ENCODE peak calls at places on chromosomes 7 and 10, in eight cellular contexts. U, W, T, C, B, M, E and N are unnamed samples.

GRCh38 chr7:150949971-150950491 is 28.1 kb downstream of the KCNH2 start:
- DNase-seq in U (peak; percentile 60), W (no peak), T (no peak), C (no peak), B (no peak), M (peak; percentile 19), E (peak; percentile 68), N (peak; percentile 23)

GRCh38 chr7:30650455-30650854 is 31.8 kb downstream of the CRHR2 start:
- DNase-seq in U (no peak), W (no peak), T (peak; percentile 23), C (no peak), B (no peak), M (no peak), E (no peak), N (no peak)

GRCh38 chr10:132560248-132560731 is 22.7 kb downstream of the INPP5A start:
- DNase-seq in U (no peak), W (no peak), T (no peak), C (no peak), B (no peak), M (no peak), E (no peak), N (no peak)

GRCh38 chr7:22574756-22575517 is 74.9 kb upstream of the STEAP1B start:
- DNase-seq in U (no peak), W (no peak), T (no peak), C (no peak), B (no peak), M (no peak), E (no peak), N (no peak)

GRCh38 chr10:93461807-93462178 is 20.3 kb downstream of the MYOF start:
- DNase-seq in U (no peak), W (no peak), T (no peak), C (no peak), B (no peak), M (no peak), E (no peak), N (peak; percentile 18)

GRCh38 chr10:109889867-109890266 is 33.4 kb downstream of the XPNPEP1 start:
- DNase-seq in U (no peak), W (no peak), T (no peak), C (no peak), B (no peak), M (no peak), E (no peak), N (no peak)

GRCh38 chr7:158682456-158682855 is 22.1 kb downstream of the NCAPG2 start:
- DNase-seq in U (no peak), W (no peak), T (no peak), C (no peak), B (no peak), M (no peak), E (no peak), N (no peak)

GRCh38 chr7:146960747-146961416 is 844.3 kb downstream of the CNTNAP2 start:
- DNase-seq in U (peak; percentile 22), W (no peak), T (no peak), C (no peak), B (no peak), M (no peak), E (no peak), N (peak; percentile 23)

GRCh38 chr10:30822693-30823465 is 193.3 kb upstream of the LYZL2 start:
- DNase-seq in U (no peak), W (no peak), T (no peak), C (peak; percentile 40), B (no peak), M (no peak), E (no peak), N (no peak)

GRCh38 chr7:99199226-99199625 is 8.7 kb downstream of the KPNA7 start:
- DNase-seq in U (no peak), W (no peak), T (no peak), C (no peak), B (no peak), M (no peak), E (no peak), N (no peak)

GRCh38 chr7:137689761-137690160 is 157.0 kb downstream of the DGKI start:
- DNase-seq in U (no peak), W (no peak), T (no peak), C (no peak), B (no peak), M (no peak), E (no peak), N (no peak)

GRCh38 chr7:46153951-46154787 is 233.1 kb upstream of the IGFBP3 start:
- DNase-seq in U (no peak), W (no peak), T (peak; percentile 77), C (no peak), B (no peak), M (no peak), E (no peak), N (no peak)

GRCh38 chr7:113955157-113955556 is 36.3 kb upstream of the PPP1R3A start:
- DNase-seq in U (no peak), W (no peak), T (no peak), C (no peak), B (no peak), M (no peak), E (no peak), N (no peak)

GRCh38 chr7:113963356-113963755 is 44.5 kb upstream of the PPP1R3A start:
- DNase-seq in U (no peak), W (no peak), T (no peak), C (no peak), B (no peak), M (no peak), E (no peak), N (no peak)

DNA sequence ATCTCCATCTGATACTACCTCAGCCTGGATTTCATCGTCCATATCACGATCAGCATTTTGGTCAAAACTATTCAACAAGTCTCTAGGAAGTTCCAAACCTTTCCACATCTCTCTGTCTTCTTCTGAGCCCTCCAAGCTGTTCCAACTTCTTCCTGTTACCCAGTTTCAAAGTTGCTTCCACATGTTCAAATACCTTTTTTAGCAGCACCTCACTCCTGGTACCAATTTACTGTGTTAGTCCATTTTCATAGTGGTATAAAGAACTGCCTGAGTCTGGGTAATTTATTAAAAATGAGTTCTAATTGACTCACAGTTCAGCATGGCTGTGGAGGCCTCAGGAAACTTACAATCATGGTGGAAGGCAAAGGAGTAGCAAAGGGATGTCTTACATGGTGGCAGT is 41.1 kb upstream of the PPP1R3A start:
- DNase-seq in U (no peak), W (no peak), T (no peak), C (no peak), B (no peak), M (no peak), E (no peak), N (no peak)
- H3K27me3 ChIP-seq in U (no peaks in the 10 kb centered on the region), W (no peaks in the 10 kb centered on the region), T (no peaks in the 10 kb centered on the region), C (no peaks in the 10 kb centered on the region), B (no peaks in the 10 kb centered on the region), M (no peaks in the 10 kb centered on the region), E (no peaks in the 10 kb centered on the region), N (no peaks in the 10 kb centered on the region)

DNA sequence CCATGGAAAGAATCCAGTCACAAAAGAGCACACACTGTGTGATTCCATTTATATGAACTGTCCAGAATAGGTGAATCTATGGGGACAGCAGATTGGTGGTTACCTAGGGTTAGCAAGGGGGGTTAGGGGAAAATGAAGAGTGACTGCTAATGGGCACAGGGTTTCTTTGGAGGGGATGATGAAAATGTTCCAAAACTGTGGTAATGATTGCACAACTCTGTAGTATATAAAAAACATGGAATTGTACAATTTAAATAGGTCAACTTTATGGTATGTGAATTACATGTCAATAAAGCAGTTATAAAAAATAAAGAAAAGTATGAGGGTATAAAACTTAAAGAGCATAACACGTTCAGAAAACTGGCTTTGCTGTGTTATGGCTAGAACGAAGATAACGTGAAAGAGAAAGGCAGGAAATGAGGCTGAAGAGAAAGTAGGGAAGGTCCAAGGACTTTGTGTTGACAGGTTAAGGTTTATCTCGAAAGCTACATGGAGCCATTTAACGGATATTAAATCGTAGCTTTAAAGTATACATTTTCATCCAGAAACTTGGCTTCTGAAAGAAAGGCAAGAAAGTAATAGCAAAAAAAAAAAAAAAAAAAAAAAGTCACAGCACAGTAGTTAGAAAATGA is 26.4 kb upstream of the MSS51 start:
- DNase-seq in U (no peak), W (no peak), T (no peak), C (no peak), B (no peak), M (no peak), E (no peak), N (no peak)
- TF ChIP-seq CTCF in U (no peak), W (no peak), T (no peak), C (no peak), B (no peak), M (no peak), E (no peak), N (no peak)

GRCh38 chr7:27174077-27175004 is at the start of gene HOXA10:
- DNase-seq in U (no peak), W (no peak), T (peak; percentile 31), C (peak; percentile 85), B (no peak), M (no peak), E (no peak), N (no peak)
- H3K27me3 ChIP-seq in U (peaks cover 100% of the 10 kb centered on the region), W (no peaks in the 10 kb centered on the region), T (peaks cover 56% of the 10 kb centered on the region), C (peaks cover 7% of the 10 kb centered on the region), B (peaks cover 100% of the 10 kb centered on the region), M (peaks cover 100% of the 10 kb centered on the region), E (peaks cover 100% of the 10 kb centered on the region), N (peaks cover 100% of the 10 kb centered on the region)

DNA sequence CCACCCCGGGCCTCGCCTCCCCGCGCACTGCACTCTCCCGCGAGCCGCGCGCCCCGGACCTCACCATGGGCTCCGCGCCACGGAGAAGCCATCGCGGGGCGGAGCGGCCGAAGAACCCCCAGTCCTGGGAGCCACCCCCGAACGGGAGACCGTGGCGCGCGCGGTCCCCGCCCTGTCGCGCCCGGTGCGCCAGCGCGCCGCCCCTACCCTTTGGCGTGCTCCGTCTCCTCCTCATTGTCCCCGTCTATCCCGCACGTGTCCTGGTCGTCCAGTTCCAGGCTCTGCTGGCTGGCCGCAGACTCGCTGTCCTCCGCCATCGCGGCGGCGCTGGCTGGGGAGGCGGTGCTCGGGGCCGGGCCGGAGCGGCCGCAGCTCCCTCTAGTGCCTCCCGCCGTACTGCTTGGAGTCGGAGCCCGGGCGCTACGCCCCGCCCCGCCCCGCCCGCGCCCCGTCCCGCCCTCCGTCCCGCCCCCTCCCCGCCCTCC is at the start of gene NMT2:
- DNase-seq in U (no peak), W (peak; percentile 43), T (peak; percentile 92), C (peak; percentile 81), B (peak; percentile 84), M (peak; percentile 93), E (peak; percentile 96), N (peak; percentile 90)
- TF ChIP-seq CTCF in U (peak; percentile 28), W (peak; percentile 42), T (peak; percentile 49), C (peak; percentile 65), B (peak; percentile 48), M (peak; percentile 63), E (peak; percentile 56), N (peak; percentile 17)

GRCh38 chr10:26214004-26214403 is 2.6 kb upstream of the GAD2 start:
- DNase-seq in U (no peak), W (no peak), T (no peak), C (no peak), B (no peak), M (no peak), E (no peak), N (no peak)
- H3K27me3 ChIP-seq in U (peaks cover 42% of the 10 kb centered on the region), W (no peaks in the 10 kb centered on the region), T (no peaks in the 10 kb centered on the region), C (peaks cover 87% of the 10 kb centered on the region), B (peaks cover 96% of the 10 kb centered on the region), M (peaks cover 88% of the 10 kb centered on the region), E (peaks cover 79% of the 10 kb centered on the region), N (peaks cover 64% of the 10 kb centered on the region)